ENCODE peak calls at places on chromosome 22, in four cellular contexts. M is right lobe of liver, S is gastrocnemius medialis, I is HCT116. F is an unnamed sample.

GRCh38 chr22:44037519-44038370 is 13.6 kb downstream of the PARVB start:
- ATAC-seq in M (no peak), S (peak; percentile 96), I (peak; percentile 97), F (peak; percentile 95)

GRCh38 chr22:19524170-19525115 is at the start of gene CLDN5:
- ATAC-seq in M (peak; percentile 64), S (peak; percentile 24), I (no peak), F (peak; percentile 76)

GRCh38 chr22:37607010-37607911 is 1.4 kb upstream of the GGA1 start:
- ATAC-seq in M (peak; percentile 54), S (peak; percentile 18), I (peak; percentile 62), F (no peak)

GRCh38 chr22:41048791-41049717 is 43.3 kb upstream of the EP300 start:
- ATAC-seq in M (peak; percentile 73), S (peak; percentile 87), I (peak; percentile 38), F (peak; percentile 89)

GRCh38 chr22:25420471-25420924 is 144.0 kb upstream of the GRK3 start:
- ATAC-seq in M (no peak), S (no peak), I (no peak), F (no peak)

GRCh38 chr22:20153945-20154344 is 3.1 kb upstream of the CCDC188 start:
- ATAC-seq in M (no peak), S (no peak), I (no peak), F (no peak)

GRCh38 chr22:32112380-32112779 is 46.7 kb downstream of the C22orf42 start:
- ATAC-seq in M (no peak), S (no peak), I (no peak), F (no peak)

GRCh38 chr22:46803031-46803880 is 40.8 kb downstream of the TBC1D22A start:
- ATAC-seq in M (peak; percentile 67), S (peak; percentile 73), I (peak; percentile 82), F (peak; percentile 44)

GRCh38 chr22:31977141-31977781 is 32.9 kb downstream of the YWHAH start:
- ATAC-seq in M (peak; percentile 74), S (peak; percentile 90), I (peak; percentile 99), F (peak; percentile 48)

GRCh38 chr22:36790648-36791047 is 14.7 kb upstream of the IFT27 start:
- ATAC-seq in M (no peak), S (no peak), I (peak; percentile 42), F (no peak)

GRCh38 chr22:31683181-31684105 is 21.4 kb upstream of the PISD start:
- ATAC-seq in M (no peak), S (peak; percentile 75), I (no peak), F (no peak)

GRCh38 chr22:29870574-29870973 is 12.4 kb upstream of the MTMR3 start:
- ATAC-seq in M (no peak), S (no peak), I (no peak), F (no peak)

GRCh38 chr22:20116951-20117645 is at the start of gene TRMT2A:
- ATAC-seq in M (peak; percentile 91), S (peak; percentile 90), I (peak; percentile 81), F (peak; percentile 95)

GRCh38 chr22:32572741-32573140 is 98.1 kb downstream of the FBXO7 start:
- ATAC-seq in M (no peak), S (no peak), I (no peak), F (no peak)

GRCh38 chr22:46797355-46797754 is 34.9 kb downstream of the TBC1D22A start:
- ATAC-seq in M (no peak), S (no peak), I (peak; percentile 29), F (no peak)

GRCh38 chr22:37633082-37633692 is 6.3 kb upstream of the SH3BP1 start:
- ATAC-seq in M (no peak), S (no peak), I (no peak), F (no peak)

GRCh38 chr22:31148516-31148915 is 8.2 kb upstream of the PLA2G3 start:
- ATAC-seq in M (peak; percentile 34), S (peak; percentile 32), I (peak; percentile 12), F (peak; percentile 64)

GRCh38 chr22:16932577-16932976 is 75.4 kb downstream of the GAB4 start:
- ATAC-seq in M (no peak), S (peak; percentile 36), I (no peak), F (no peak)

GRCh38 chr22:50506611-50507420 is 686 bp downstream of the LMF2 start:
- ATAC-seq in M (no peak), S (peak; percentile 3), I (peak; percentile 1), F (no peak)

GRCh38 chr22:47458348-47458747 is 695.9 kb downstream of the TBC1D22A start:
- ATAC-seq in M (no peak), S (no peak), I (no peak), F (no peak)

GRCh38 chr22:46731246-46732040 is 6.6 kb downstream of the CERK start:
- ATAC-seq in M (peak; percentile 85), S (peak; percentile 75), I (peak; percentile 67), F (no peak)

GRCh38 chr22:50670914-50671538 is 1.6 kb upstream of the SHANK3 start:
- ATAC-seq in M (no peak), S (no peak), I (no peak), F (no peak)

GRCh38 chr22:30615543-30615954 is 8.6 kb downstream of the TCN2 start:
- ATAC-seq in M (peak; percentile 37), S (no peak), I (no peak), F (peak; percentile 39)

GRCh38 chr22:44449683-44450425 is 48.2 kb downstream of the RTL6 start:
- ATAC-seq in M (no peak), S (no peak), I (no peak), F (no peak)

DNA sequence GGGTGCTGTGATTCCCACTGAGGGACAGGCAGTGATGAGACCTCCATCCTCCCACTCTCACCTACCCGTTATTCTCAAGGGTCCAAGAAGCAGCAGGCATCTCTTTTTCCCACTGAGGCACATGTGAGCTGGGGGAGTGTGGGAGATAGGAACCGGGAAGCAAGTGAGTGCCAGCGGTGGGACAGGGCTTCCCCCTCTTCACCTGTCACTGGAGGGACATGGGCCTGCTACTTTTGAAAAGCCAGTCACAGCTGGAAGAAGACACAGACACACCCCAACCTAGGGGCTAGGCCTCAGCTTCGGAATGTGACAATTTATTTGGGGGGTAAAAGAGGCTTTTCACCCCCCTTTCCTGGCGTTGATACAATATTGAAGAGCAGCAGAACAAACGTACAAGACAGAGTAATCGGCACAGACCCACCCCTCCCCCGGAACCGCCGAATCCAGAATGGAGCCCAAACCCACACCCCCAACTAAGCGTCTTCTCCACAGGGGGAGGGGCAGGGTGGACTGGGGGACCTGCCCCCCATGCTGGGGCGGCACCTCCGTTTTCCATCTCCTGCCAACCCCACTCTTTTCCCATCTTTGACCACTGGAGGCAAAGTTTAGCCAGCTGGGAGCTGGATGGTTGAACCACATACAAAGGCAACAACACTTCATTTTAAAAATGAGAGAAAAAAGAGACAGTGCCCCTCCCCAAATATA is 10.7 kb downstream of the CBX6 start:
- ATAC-seq in M (no peak), S (no peak), I (peak; percentile 35), F (no peak)
- TF ChIP-seq CTCF in M (no peak), S (no peak), I (peak; percentile 20), F (no peak)

GRCh38 chr22:34437140-34437539 is 516.9 kb upstream of the LARGE1 start:
- ATAC-seq in M (no peak), S (no peak), I (no peak), F (no peak)
- TF ChIP-seq POLR2A in M (no peak), S (no peak), I (no peak), F (no peak)

DNA sequence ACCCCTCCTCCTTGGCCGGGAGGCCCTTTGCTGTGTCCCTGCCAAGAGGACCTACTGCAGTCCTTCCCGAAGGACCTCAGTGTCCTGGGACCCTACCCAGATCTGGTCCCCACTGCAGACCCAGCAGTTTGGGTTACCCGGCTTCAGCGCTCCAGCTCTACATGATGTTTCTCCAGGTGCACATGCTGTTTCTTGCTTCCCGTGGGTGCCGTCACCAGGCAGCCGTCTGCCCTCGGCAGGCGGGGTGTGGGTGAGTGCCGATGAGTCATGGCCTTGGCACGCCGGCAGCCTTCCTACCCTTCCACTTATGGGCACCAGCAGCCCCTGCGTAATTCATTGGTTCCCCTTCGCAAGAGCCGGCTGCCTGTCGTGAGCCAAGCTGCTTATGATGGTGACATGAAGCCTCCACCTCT is 101.8 kb downstream of the BCR start:
- ATAC-seq in M (no peak), S (peak; percentile 21), I (peak; percentile 85), F (peak; percentile 85)
- TF ChIP-seq CTCF in M (no peak), S (peak; percentile 4), I (no peak), F (no peak)

GRCh38 chr22:35355744-35356420 is 25.0 kb upstream of the HMOX1 start:
- ATAC-seq in M (no peak), S (no peak), I (no peak), F (no peak)
- TF ChIP-seq POLR2A in M (no peak), S (no peak), I (no peak), F (no peak)

DNA sequence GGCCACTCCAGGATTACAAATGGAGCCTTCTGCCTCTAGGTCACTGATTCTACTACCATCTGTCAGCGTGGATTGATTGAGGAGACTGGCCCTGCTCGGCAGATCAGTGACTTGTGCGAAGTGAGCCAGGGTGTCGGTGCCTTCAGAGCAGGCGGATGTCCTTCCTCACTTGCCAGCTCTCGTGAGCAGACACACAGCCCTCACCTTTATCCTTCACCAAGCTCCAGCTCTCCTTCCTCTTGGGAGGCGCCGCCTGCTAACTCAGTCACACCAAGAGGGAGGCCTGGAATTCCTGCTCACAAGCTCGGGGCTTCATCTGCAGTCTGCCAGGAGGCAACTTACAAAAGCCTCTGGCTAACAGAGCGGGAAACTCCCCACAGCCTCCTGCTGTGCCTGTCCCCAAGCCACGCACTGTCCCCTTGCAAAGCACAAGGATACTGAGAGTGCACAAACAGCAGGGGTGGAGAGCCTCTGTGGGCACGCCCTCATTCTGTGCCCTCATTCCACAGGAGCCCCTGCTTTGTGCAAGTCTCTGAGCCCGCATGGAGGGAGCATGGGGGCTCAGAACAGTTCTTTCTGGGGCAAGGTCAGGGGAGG is 3.5 kb upstream of the TCF20 start:
- ATAC-seq in M (no peak), S (no peak), I (no peak), F (no peak)
- TF ChIP-seq CTCF in M (no peak), S (no peak), I (no peak), F (no peak)

GRCh38 chr22:39553429-39553828 is 17.1 kb upstream of the CACNA1I start:
- ATAC-seq in M (no peak), S (no peak), I (no peak), F (no peak)
- TF ChIP-seq POLR2A in M (no peak), S (no peak), I (no peak), F (no peak)

DNA sequence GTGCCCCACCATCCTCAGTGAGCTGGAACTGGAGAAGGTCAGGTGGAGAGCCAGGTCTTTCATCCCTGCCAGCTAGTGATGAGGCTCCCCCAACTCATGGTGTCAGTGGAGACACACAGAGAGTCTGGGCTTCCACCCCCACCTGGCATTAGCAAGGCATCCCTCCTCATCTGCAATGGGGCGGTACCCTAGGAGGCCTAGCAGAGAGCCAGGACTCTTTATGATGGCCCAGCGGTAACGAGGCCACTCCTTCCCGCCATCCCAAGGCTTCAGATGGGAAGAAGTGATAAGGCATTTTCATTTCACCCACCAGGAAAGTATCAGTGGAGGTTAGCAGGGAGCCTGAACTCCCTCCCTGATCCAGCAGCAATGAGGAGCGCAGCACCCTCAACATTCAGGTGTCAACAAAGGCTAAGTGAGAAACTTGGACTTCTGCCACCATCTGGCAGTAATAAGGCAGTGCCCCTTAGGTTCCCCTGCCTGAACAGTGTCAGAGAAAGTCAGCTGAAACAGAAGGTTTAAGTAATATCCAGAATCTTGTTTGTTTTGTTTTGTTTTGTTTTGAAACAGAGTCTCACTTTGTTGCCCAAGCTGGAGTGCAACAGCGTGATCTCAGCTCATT is 40.5 kb upstream of the FBLN1 start:
- ATAC-seq in M (no peak), S (no peak), I (peak; percentile 82), F (no peak)
- TF ChIP-seq CTCF in M (no peak), S (no peak), I (peak; percentile 30), F (no peak)

F was measured in gastroesophageal sphincter.